ENCODE peak calls at places on chromosome 6, in eight cellular contexts. S is GOT3; X is heart right ventricle; J is activated T-helper 2 cell treated with anti-CD3 and anti-CD28 coated beads, Interferon-gamma antibody, Interleukin-2, Interleukin-4, amounts not matched to agents 10 μg/mL and 5 μg/mL and 100 μg/mL, durations not matched to agents 14 hours and 24 hours and 36 hours; A is activated CD8-positive, alpha-beta memory T cell treated with anti-CD3 and anti-CD28 coated beads, Interleukin-2, amount 10 ng/mL, durations not matched to agents 7 days and 5 days; N is kidney tubule cell; E is NCI-H1694 treated with DMSO at 0.1 percent for 48 hours; P is effector memory CD4-positive, alpha-beta T cell. F is an unnamed sample.

GRCh38 chr6:170023620-170024521 is 267.0 kb downstream of the DLL1 start:
- DNase-seq in S (no peak), X (peak; percentile 28), J (no peak), A (no peak), N (no peak), E (no peak), P (no peak), F (no peak)

GRCh38 chr6:82786251-82786650 is 279.4 kb downstream of the UBE3D start:
- DNase-seq in S (no peak), X (no peak), J (no peak), A (no peak), N (peak; percentile 53), E (no peak), P (no peak), F (no peak)

GRCh38 chr6:110878751-110879539 is 4.4 kb downstream of the AMD1 start:
- DNase-seq in S (no peak), X (no peak), J (peak; percentile 27), A (peak; percentile 67), N (peak; percentile 44), E (no peak), P (peak; percentile 18), F (no peak)

GRCh38 chr6:134168580-134169223 is 116.3 kb upstream of the SLC2A12 start:
- DNase-seq in S (no peak), X (no peak), J (no peak), A (no peak), N (peak; percentile 14), E (no peak), P (no peak), F (no peak)

GRCh38 chr6:110554966-110555460 is 78.6 kb upstream of the SLC22A16 start:
- DNase-seq in S (no peak), X (no peak), J (no peak), A (no peak), N (no peak), E (no peak), P (no peak), F (no peak)

GRCh38 chr6:82260890-82261732 is 13.6 kb upstream of the IBTK start:
- DNase-seq in S (no peak), X (no peak), J (no peak), A (no peak), N (no peak), E (no peak), P (no peak), F (no peak)

GRCh38 chr6:123616016-123616415 is 20.7 kb downstream of the TRDN start:
- DNase-seq in S (no peak), X (no peak), J (no peak), A (no peak), N (no peak), E (no peak), P (no peak), F (no peak)

GRCh38 chr6:20118877-20119276 is 93.4 kb downstream of the MBOAT1 start:
- DNase-seq in S (no peak), X (no peak), J (no peak), A (no peak), N (no peak), E (no peak), P (no peak), F (no peak)

GRCh38 chr6:48701572-48701971 is 590.6 kb upstream of the PTCHD4 start:
- DNase-seq in S (no peak), X (no peak), J (no peak), A (no peak), N (no peak), E (no peak), P (no peak), F (no peak)

GRCh38 chr6:150212745-150213144 is 69.9 kb downstream of the PPP1R14C start:
- DNase-seq in S (no peak), X (no peak), J (no peak), A (no peak), N (no peak), E (no peak), P (no peak), F (no peak)

GRCh38 chr6:145067430-145067829 is 667.9 kb downstream of the EPM2A start:
- DNase-seq in S (no peak), X (no peak), J (no peak), A (no peak), N (peak; percentile 83), E (no peak), P (no peak), F (no peak)

GRCh38 chr6:113733386-113733785 is 123.8 kb upstream of the MARCKS start:
- DNase-seq in S (no peak), X (no peak), J (no peak), A (no peak), N (no peak), E (no peak), P (no peak), F (no peak)

GRCh38 chr6:111154981-111155380 is 67.7 kb downstream of the SLC16A10 start:
- DNase-seq in S (no peak), X (no peak), J (no peak), A (no peak), N (peak; percentile 61), E (no peak), P (no peak), F (no peak)

GRCh38 chr6:113190170-113190569 is 667.0 kb upstream of the MARCKS start:
- DNase-seq in S (no peak), X (no peak), J (no peak), A (no peak), N (peak; percentile 13), E (no peak), P (no peak), F (no peak)

GRCh38 chr6:155412335-155412734 is 43.3 kb downstream of the NOX3 start:
- DNase-seq in S (no peak), X (no peak), J (no peak), A (no peak), N (no peak), E (no peak), P (no peak), F (no peak)

GRCh38 chr6:18742406-18742805 is 355.3 kb downstream of the RNF144B start:
- DNase-seq in S (no peak), X (no peak), J (no peak), A (no peak), N (peak; percentile 41), E (no peak), P (no peak), F (no peak)

GRCh38 chr6:169162968-169163903 is 90.4 kb downstream of the THBS2 start:
- DNase-seq in S (peak; percentile 15), X (peak; percentile 48), J (no peak), A (peak; percentile 36), N (peak; percentile 85), E (no peak), P (no peak), F (peak; percentile 65)

GRCh38 chr6:137552809-137553208 is 58.6 kb upstream of the OLIG3 start:
- DNase-seq in S (no peak), X (no peak), J (no peak), A (no peak), N (peak; percentile 7), E (no peak), P (no peak), F (no peak)

GRCh38 chr6:11094411-11094851 is 797 bp downstream of the SMIM13 start:
- DNase-seq in S (no peak), X (peak; percentile 43), J (peak; percentile 46), A (peak; percentile 78), N (peak; percentile 67), E (peak; percentile 34), P (peak; percentile 19), F (peak; percentile 71)

GRCh38 chr6:17883665-17884500 is 103.6 kb downstream of the KIF13A start:
- DNase-seq in S (no peak), X (no peak), J (no peak), A (no peak), N (no peak), E (no peak), P (no peak), F (no peak)

GRCh38 chr6:44276667-44277640 is 6.7 kb downstream of the TMEM151B start:
- DNase-seq in S (no peak), X (no peak), J (no peak), A (no peak), N (no peak), E (no peak), P (no peak), F (no peak)

GRCh38 chr6:27161946-27162603 is 85.4 kb upstream of the PRSS16 start:
- DNase-seq in S (no peak), X (no peak), J (no peak), A (peak; percentile 59), N (peak; percentile 74), E (peak; percentile 78), P (no peak), F (no peak)

GRCh38 chr6:157278171-157278570 is 45.1 kb downstream of the TMEM242 start:
- DNase-seq in S (no peak), X (no peak), J (no peak), A (no peak), N (no peak), E (no peak), P (no peak), F (no peak)

GRCh38 chr6:24191346-24191745 is 65.3 kb downstream of the NRSN1 start:
- DNase-seq in S (no peak), X (no peak), J (no peak), A (no peak), N (no peak), E (no peak), P (no peak), F (no peak)

GRCh38 chr6:34144581-34145160 is 1.2 kb downstream of the GRM4 start:
- DNase-seq in S (no peak), X (no peak), J (no peak), A (no peak), N (no peak), E (no peak), P (no peak), F (no peak)

GRCh38 chr6:74447013-74447412 is 751.0 kb downstream of the CD109 start:
- DNase-seq in S (no peak), X (no peak), J (no peak), A (no peak), N (peak; percentile 17), E (no peak), P (no peak), F (no peak)